ENCODE peak calls at places on chromosomes 7 and 10, in five cellular contexts. One of them, this sample, is unnamed.

GRCh38 chr10:102419561-102420442 is 834 bp upstream of the FBXL15 start:
- DNase-seq in kidney: no peak
- DNase-seq in Panc1: no peak
- DNase-seq in activated T-cell treated with anti-CD3 and anti-CD28 coated beads, Interleukin-2, amount 50 U/mL, for 4 hours: peak; percentile 64
- DNase-seq in caudate nucleus: peak; percentile 55
- DNase-seq in this sample: no peak

GRCh38 chr10:50470798-50471582 is 152.8 kb downstream of the SGMS1 start:
- DNase-seq in kidney: no peak
- DNase-seq in Panc1: no peak
- DNase-seq in activated T-cell treated with anti-CD3 and anti-CD28 coated beads, Interleukin-2, amount 50 U/mL, for 4 hours: no peak
- DNase-seq in caudate nucleus: no peak
- DNase-seq in this sample: no peak

GRCh38 chr7:138021889-138022288 is 20.0 kb upstream of the CREB3L2 start:
- DNase-seq in kidney: no peak
- DNase-seq in Panc1: no peak
- DNase-seq in activated T-cell treated with anti-CD3 and anti-CD28 coated beads, Interleukin-2, amount 50 U/mL, for 4 hours: no peak
- DNase-seq in caudate nucleus: no peak
- DNase-seq in this sample: no peak

GRCh38 chr7:86991844-86992243 is 67.6 kb downstream of the ELAPOR2 start:
- DNase-seq in kidney: no peak
- DNase-seq in Panc1: no peak
- DNase-seq in activated T-cell treated with anti-CD3 and anti-CD28 coated beads, Interleukin-2, amount 50 U/mL, for 4 hours: no peak
- DNase-seq in caudate nucleus: no peak
- DNase-seq in this sample: no peak

GRCh38 chr7:100897111-100897608 is 1.5 kb upstream of the ACHE start:
- DNase-seq in kidney: peak; percentile 87
- DNase-seq in Panc1: no peak
- DNase-seq in activated T-cell treated with anti-CD3 and anti-CD28 coated beads, Interleukin-2, amount 50 U/mL, for 4 hours: no peak
- DNase-seq in caudate nucleus: peak; percentile 35
- DNase-seq in this sample: no peak

GRCh38 chr10:49500420-49500819 is 38.5 kb downstream of the ERCC6 start:
- DNase-seq in kidney: no peak
- DNase-seq in Panc1: no peak
- DNase-seq in activated T-cell treated with anti-CD3 and anti-CD28 coated beads, Interleukin-2, amount 50 U/mL, for 4 hours: no peak
- DNase-seq in caudate nucleus: no peak
- DNase-seq in this sample: no peak

GRCh38 chr7:39664057-39664456 is 40.7 kb downstream of the RALA start:
- DNase-seq in kidney: no peak
- DNase-seq in Panc1: no peak
- DNase-seq in activated T-cell treated with anti-CD3 and anti-CD28 coated beads, Interleukin-2, amount 50 U/mL, for 4 hours: no peak
- DNase-seq in caudate nucleus: no peak
- DNase-seq in this sample: no peak

GRCh38 chr7:100483101-100483727 is 513 bp upstream of the NYAP1 start:
- DNase-seq in kidney: peak; percentile 86
- DNase-seq in Panc1: no peak
- DNase-seq in activated T-cell treated with anti-CD3 and anti-CD28 coated beads, Interleukin-2, amount 50 U/mL, for 4 hours: peak; percentile 83
- DNase-seq in caudate nucleus: peak; percentile 47
- DNase-seq in this sample: peak; percentile 14

GRCh38 chr7:50953303-50953702 is 170.6 kb upstream of the GRB10 start:
- DNase-seq in kidney: no peak
- DNase-seq in Panc1: no peak
- DNase-seq in activated T-cell treated with anti-CD3 and anti-CD28 coated beads, Interleukin-2, amount 50 U/mL, for 4 hours: no peak
- DNase-seq in caudate nucleus: no peak
- DNase-seq in this sample: no peak

GRCh38 chr7:132402751-132403245 is 173.5 kb downstream of the PLXNA4 start:
- DNase-seq in kidney: no peak
- DNase-seq in Panc1: no peak
- DNase-seq in activated T-cell treated with anti-CD3 and anti-CD28 coated beads, Interleukin-2, amount 50 U/mL, for 4 hours: no peak
- DNase-seq in caudate nucleus: no peak
- DNase-seq in this sample: no peak

GRCh38 chr7:12730523-12730922 is 43.1 kb downstream of the ARL4A start:
- DNase-seq in kidney: no peak
- DNase-seq in Panc1: no peak
- DNase-seq in activated T-cell treated with anti-CD3 and anti-CD28 coated beads, Interleukin-2, amount 50 U/mL, for 4 hours: no peak
- DNase-seq in caudate nucleus: no peak
- DNase-seq in this sample: no peak

GRCh38 chr7:72077776-72078175 is 334.4 kb downstream of the CALN1 start:
- DNase-seq in kidney: no peak
- DNase-seq in Panc1: no peak
- DNase-seq in activated T-cell treated with anti-CD3 and anti-CD28 coated beads, Interleukin-2, amount 50 U/mL, for 4 hours: no peak
- DNase-seq in caudate nucleus: no peak
- DNase-seq in this sample: no peak

GRCh38 chr10:73898730-73899400 is 12.1 kb upstream of the PLAU start:
- DNase-seq in kidney: peak; percentile 32
- DNase-seq in Panc1: no peak
- DNase-seq in activated T-cell treated with anti-CD3 and anti-CD28 coated beads, Interleukin-2, amount 50 U/mL, for 4 hours: no peak
- DNase-seq in caudate nucleus: no peak
- DNase-seq in this sample: no peak

GRCh38 chr10:18618995-18619394 is 32.4 kb downstream of the NSUN6 start:
- DNase-seq in kidney: no peak
- DNase-seq in Panc1: no peak
- DNase-seq in activated T-cell treated with anti-CD3 and anti-CD28 coated beads, Interleukin-2, amount 50 U/mL, for 4 hours: no peak
- DNase-seq in caudate nucleus: no peak
- DNase-seq in this sample: no peak

GRCh38 chr7:41706228-41706930 is 3.5 kb upstream of the INHBA start:
- DNase-seq in kidney: no peak
- DNase-seq in Panc1: no peak
- DNase-seq in activated T-cell treated with anti-CD3 and anti-CD28 coated beads, Interleukin-2, amount 50 U/mL, for 4 hours: no peak
- DNase-seq in caudate nucleus: no peak
- DNase-seq in this sample: no peak

GRCh38 chr7:1425292-1426136 is 33.8 kb downstream of the MICALL2 start:
- DNase-seq in kidney: peak; percentile 63
- DNase-seq in Panc1: no peak
- DNase-seq in activated T-cell treated with anti-CD3 and anti-CD28 coated beads, Interleukin-2, amount 50 U/mL, for 4 hours: no peak
- DNase-seq in caudate nucleus: no peak
- DNase-seq in this sample: no peak

GRCh38 chr7:151086802-151087246 is 549 bp downstream of the AGAP3 start:
- DNase-seq in kidney: peak; percentile 85
- DNase-seq in Panc1: no peak
- DNase-seq in activated T-cell treated with anti-CD3 and anti-CD28 coated beads, Interleukin-2, amount 50 U/mL, for 4 hours: peak; percentile 22
- DNase-seq in caudate nucleus: no peak
- DNase-seq in this sample: no peak

GRCh38 chr7:157480651-157481050 is 143.8 kb downstream of the DNAJB6 start:
- DNase-seq in kidney: no peak
- DNase-seq in Panc1: no peak
- DNase-seq in activated T-cell treated with anti-CD3 and anti-CD28 coated beads, Interleukin-2, amount 50 U/mL, for 4 hours: no peak
- DNase-seq in caudate nucleus: no peak
- DNase-seq in this sample: no peak

GRCh38 chr10:99395750-99396445 is 34.5 kb downstream of the GOT1 start:
- DNase-seq in kidney: no peak
- DNase-seq in Panc1: no peak
- DNase-seq in activated T-cell treated with anti-CD3 and anti-CD28 coated beads, Interleukin-2, amount 50 U/mL, for 4 hours: no peak
- DNase-seq in caudate nucleus: no peak
- DNase-seq in this sample: peak; percentile 60

GRCh38 chr7:31782411-31782991 is 95.5 kb downstream of the PPP1R17 start:
- DNase-seq in kidney: no peak
- DNase-seq in Panc1: peak; percentile 38
- DNase-seq in activated T-cell treated with anti-CD3 and anti-CD28 coated beads, Interleukin-2, amount 50 U/mL, for 4 hours: no peak
- DNase-seq in caudate nucleus: no peak
- DNase-seq in this sample: peak; percentile 64

GRCh38 chr10:68900427-68901105 is 549 bp upstream of the DDX50 start:
- DNase-seq in kidney: peak; percentile 93
- DNase-seq in Panc1: peak; percentile 20
- DNase-seq in activated T-cell treated with anti-CD3 and anti-CD28 coated beads, Interleukin-2, amount 50 U/mL, for 4 hours: no peak
- DNase-seq in caudate nucleus: no peak
- DNase-seq in this sample: peak; percentile 67

GRCh38 chr7:150903627-150904026 is 51.3 kb downstream of the AOC1 start:
- DNase-seq in kidney: peak; percentile 89
- DNase-seq in Panc1: no peak
- DNase-seq in activated T-cell treated with anti-CD3 and anti-CD28 coated beads, Interleukin-2, amount 50 U/mL, for 4 hours: no peak
- DNase-seq in caudate nucleus: no peak
- DNase-seq in this sample: no peak

GRCh38 chr10:132943555-132944404 is 1.4 kb upstream of the CFAP46 start:
- DNase-seq in kidney: no peak
- DNase-seq in Panc1: no peak
- DNase-seq in activated T-cell treated with anti-CD3 and anti-CD28 coated beads, Interleukin-2, amount 50 U/mL, for 4 hours: no peak
- DNase-seq in caudate nucleus: no peak
- DNase-seq in this sample: no peak

GRCh38 chr7:81960026-81960425 is 190.2 kb upstream of the HGF start:
- DNase-seq in kidney: no peak
- DNase-seq in Panc1: no peak
- DNase-seq in activated T-cell treated with anti-CD3 and anti-CD28 coated beads, Interleukin-2, amount 50 U/mL, for 4 hours: no peak
- DNase-seq in caudate nucleus: no peak
- DNase-seq in this sample: no peak

GRCh38 chr7:29214056-29214455 is 19.5 kb downstream of the CHN2 start:
- DNase-seq in kidney: no peak
- DNase-seq in Panc1: no peak
- DNase-seq in activated T-cell treated with anti-CD3 and anti-CD28 coated beads, Interleukin-2, amount 50 U/mL, for 4 hours: no peak
- DNase-seq in caudate nucleus: no peak
- DNase-seq in this sample: no peak

GRCh38 chr10:103553743-103554487 is 60.4 kb downstream of the NEURL1 start:
- DNase-seq in kidney: peak; percentile 56
- DNase-seq in Panc1: no peak
- DNase-seq in activated T-cell treated with anti-CD3 and anti-CD28 coated beads, Interleukin-2, amount 50 U/mL, for 4 hours: no peak
- DNase-seq in caudate nucleus: no peak
- DNase-seq in this sample: no peak

GRCh38 chr10:24153537-24153936 is 55.4 kb upstream of the KIAA1217 start:
- DNase-seq in kidney: no peak
- DNase-seq in Panc1: no peak
- DNase-seq in activated T-cell treated with anti-CD3 and anti-CD28 coated beads, Interleukin-2, amount 50 U/mL, for 4 hours: no peak
- DNase-seq in caudate nucleus: no peak
- DNase-seq in this sample: no peak

GRCh38 chr10:71579668-71580067 is 139.9 kb downstream of the C10orf105 start:
- DNase-seq in kidney: peak; percentile 48
- DNase-seq in Panc1: no peak
- DNase-seq in activated T-cell treated with anti-CD3 and anti-CD28 coated beads, Interleukin-2, amount 50 U/mL, for 4 hours: no peak
- DNase-seq in caudate nucleus: no peak
- DNase-seq in this sample: no peak

GRCh38 chr7:100148225-100148558 is 526 bp upstream of the LAMTOR4 start:
- DNase-seq in kidney: no peak
- DNase-seq in Panc1: no peak
- DNase-seq in activated T-cell treated with anti-CD3 and anti-CD28 coated beads, Interleukin-2, amount 50 U/mL, for 4 hours: no peak
- DNase-seq in caudate nucleus: no peak
- DNase-seq in this sample: no peak

GRCh38 chr10:133150226-133150625 is 9.8 kb upstream of the KNDC1 start:
- DNase-seq in kidney: no peak
- DNase-seq in Panc1: no peak
- DNase-seq in activated T-cell treated with anti-CD3 and anti-CD28 coated beads, Interleukin-2, amount 50 U/mL, for 4 hours: no peak
- DNase-seq in caudate nucleus: no peak
- DNase-seq in this sample: no peak